ENCODE peak calls at places on chromosome 6, in nine cellular contexts. L, I, W, F, K, A, X, O and P are unnamed samples.

GRCh38 chr6:34240329-34241248 is 3.9 kb downstream of the HMGA1 start:
- DNase-seq in L (no peak), I (no peak), W (no peak), F (no peak), K (peak; percentile 56), A (no peak), X (no peak), O (no peak), P (peak; percentile 72)

GRCh38 chr6:161486903-161487531 is 213.2 kb upstream of the AGPAT4 start:
- DNase-seq in L (no peak), I (no peak), W (no peak), F (no peak), K (no peak), A (no peak), X (no peak), O (no peak), P (no peak)

GRCh38 chr6:11392778-11393507 is 144.6 kb upstream of the TMEM170B start:
- DNase-seq in L (peak; percentile 53), I (peak; percentile 79), W (no peak), F (no peak), K (no peak), A (no peak), X (no peak), O (no peak), P (no peak)

GRCh38 chr6:131063764-131064272 is 773 bp upstream of the EPB41L2 start:
- DNase-seq in L (no peak), I (no peak), W (no peak), F (no peak), K (no peak), A (no peak), X (no peak), O (no peak), P (no peak)

GRCh38 chr6:119395192-119395591 is 45.6 kb upstream of the MAN1A1 start:
- DNase-seq in L (no peak), I (no peak), W (no peak), F (no peak), K (no peak), A (no peak), X (no peak), O (no peak), P (no peak)

GRCh38 chr6:163711615-163712568 is 297.4 kb downstream of the QKI start:
- DNase-seq in L (no peak), I (peak; percentile 81), W (no peak), F (no peak), K (peak; percentile 51), A (no peak), X (peak; percentile 36), O (no peak), P (peak; percentile 90)

GRCh38 chr6:13217206-13217905 is 111.0 kb downstream of the TBC1D7 start:
- DNase-seq in L (no peak), I (no peak), W (no peak), F (no peak), K (no peak), A (no peak), X (no peak), O (no peak), P (no peak)

GRCh38 chr6:80541186-80541585 is 434.7 kb downstream of the BCKDHB start:
- DNase-seq in L (no peak), I (no peak), W (no peak), F (no peak), K (no peak), A (no peak), X (no peak), O (peak; percentile 69), P (no peak)

GRCh38 chr6:52937908-52938307 is 28.4 kb upstream of the GSTA3 start:
- DNase-seq in L (no peak), I (no peak), W (no peak), F (no peak), K (no peak), A (no peak), X (no peak), O (no peak), P (no peak)

GRCh38 chr6:155709262-155709661 is 253.6 kb upstream of the NOX3 start:
- DNase-seq in L (no peak), I (no peak), W (no peak), F (no peak), K (peak; percentile 46), A (no peak), X (no peak), O (no peak), P (no peak)

GRCh38 chr6:114101255-114101654 is 130.3 kb upstream of the HDAC2 start:
- DNase-seq in L (no peak), I (no peak), W (no peak), F (no peak), K (no peak), A (no peak), X (no peak), O (no peak), P (no peak)

GRCh38 chr6:1424306-1424927 is 35.0 kb downstream of the FOXF2 start:
- DNase-seq in L (peak; percentile 63), I (peak; percentile 34), W (no peak), F (peak; percentile 33), K (no peak), A (peak; percentile 36), X (peak; percentile 84), O (peak; percentile 60), P (no peak)

GRCh38 chr6:111871725-111872520 is 1.3 kb downstream of the FYN start:
- DNase-seq in L (no peak), I (peak; percentile 71), W (peak; percentile 76), F (no peak), K (peak; percentile 11), A (no peak), X (peak; percentile 70), O (no peak), P (peak; percentile 80)

GRCh38 chr6:134626589-134626988 is 308.7 kb upstream of the SGK1 start:
- DNase-seq in L (no peak), I (no peak), W (no peak), F (no peak), K (no peak), A (no peak), X (no peak), O (no peak), P (no peak)

GRCh38 chr6:45566882-45567281 is 189.1 kb upstream of the SUPT3H start:
- DNase-seq in L (no peak), I (no peak), W (no peak), F (no peak), K (no peak), A (no peak), X (peak; percentile 53), O (peak; percentile 63), P (no peak)

GRCh38 chr6:11650297-11650696 is 112.7 kb downstream of the TMEM170B start:
- DNase-seq in L (no peak), I (no peak), W (no peak), F (no peak), K (no peak), A (no peak), X (peak; percentile 90), O (no peak), P (no peak)

GRCh38 chr6:20952605-20953004 is 418.3 kb downstream of the CDKAL1 start:
- DNase-seq in L (no peak), I (no peak), W (no peak), F (no peak), K (no peak), A (no peak), X (no peak), O (peak; percentile 60), P (no peak)

GRCh38 chr6:12064125-12064524 is 52.0 kb downstream of the HIVEP1 start:
- DNase-seq in L (no peak), I (no peak), W (no peak), F (no peak), K (no peak), A (no peak), X (no peak), O (no peak), P (no peak)

GRCh38 chr6:121932071-121933009 is 467.1 kb upstream of the HSF2 start:
- DNase-seq in L (no peak), I (peak; percentile 62), W (no peak), F (no peak), K (no peak), A (peak; percentile 46), X (peak; percentile 86), O (peak; percentile 61), P (no peak)

GRCh38 chr6:37242429-37243052 is 15.0 kb upstream of the TBC1D22B start:
- DNase-seq in L (no peak), I (no peak), W (peak; percentile 72), F (peak; percentile 36), K (no peak), A (peak; percentile 92), X (no peak), O (peak; percentile 82), P (no peak)
- TF ChIP-seq POLR2AphosphoS5 in L (peak; percentile 23), I (peak; percentile 74), W (no peak), F (peak; percentile 46), K (no peak), A (no peak), X (no peak), O (peak; percentile 38), P (peak; percentile 20)

GRCh38 chr6:147204060-147204785 is at the start of gene STXBP5:
- DNase-seq in L (peak; percentile 66), I (peak; percentile 66), W (peak; percentile 37), F (peak; percentile 42), K (peak; percentile 88), A (no peak), X (peak; percentile 66), O (no peak), P (peak; percentile 91)
- TF ChIP-seq POLR2AphosphoS5 in L (no peak), I (no peak), W (peak; percentile 34), F (no peak), K (peak; percentile 52), A (no peak), X (peak; percentile 25), O (no peak), P (peak; percentile 85)

DNA sequence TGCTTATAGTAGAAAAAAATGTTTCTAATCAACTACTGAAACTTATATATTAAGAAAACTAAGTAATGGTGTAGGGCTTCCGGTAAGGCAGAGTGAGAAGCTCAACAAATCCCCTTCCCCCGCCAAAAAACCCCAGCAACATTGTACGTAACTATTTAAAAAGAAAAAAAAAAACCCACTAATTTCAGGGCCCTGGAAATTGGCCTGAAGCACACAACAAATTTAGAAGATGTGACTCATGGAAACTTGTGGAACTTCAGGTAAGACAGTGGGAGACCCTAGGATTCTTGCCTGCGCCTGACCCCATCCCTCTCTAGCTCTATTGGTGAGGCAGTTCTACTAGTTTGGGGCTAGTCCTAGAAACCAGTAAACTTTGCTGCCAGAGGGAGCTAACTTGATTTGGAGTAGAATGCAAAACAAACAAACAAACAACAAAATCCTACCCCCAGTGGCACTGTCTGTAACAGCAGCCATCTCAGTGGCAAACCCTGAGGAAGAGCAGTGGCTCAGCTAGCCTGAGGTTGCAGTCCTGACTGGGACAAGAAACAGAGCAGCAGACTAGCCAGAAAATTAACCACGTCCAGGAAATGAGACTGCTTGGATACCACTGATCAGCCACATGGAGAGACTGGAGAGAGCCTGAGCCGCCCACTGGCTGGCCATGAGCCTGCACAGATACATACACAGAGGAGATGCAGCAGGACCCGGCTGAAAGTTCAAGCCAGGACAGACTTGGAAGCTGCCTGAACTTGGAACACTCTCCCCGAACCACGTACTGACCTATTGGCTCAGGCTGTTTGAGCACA is 135.1 kb downstream of the TBXT start:
- DNase-seq in L (no peak), I (peak; percentile 30), W (no peak), F (no peak), K (no peak), A (peak; percentile 27), X (peak; percentile 81), O (peak; percentile 47), P (no peak)
- TF ChIP-seq POLR2AphosphoS5 in L (no peak), I (no peak), W (no peak), F (no peak), K (no peak), A (no peak), X (no peak), O (no peak), P (no peak)

DNA sequence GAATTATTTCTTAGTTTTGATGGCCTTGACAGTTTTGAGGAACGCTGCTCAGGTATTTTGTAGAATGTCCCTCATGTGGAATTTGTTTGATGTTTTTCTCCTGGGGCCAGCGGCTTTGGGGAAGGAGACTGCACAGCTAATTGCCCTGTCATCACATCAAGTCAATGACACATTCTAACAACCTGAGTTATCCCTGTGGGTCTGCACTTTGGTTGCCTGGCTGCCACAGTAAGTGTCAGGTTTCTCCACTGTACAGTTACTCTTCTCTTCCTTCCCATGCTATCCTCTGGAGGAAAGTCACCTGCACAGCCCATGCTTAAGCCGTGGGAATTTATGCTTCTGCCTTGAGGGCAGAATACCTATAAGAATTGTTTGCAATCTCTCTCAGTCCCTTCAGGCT is 1.4 kb upstream of the TREML4 start:
- DNase-seq in L (no peak), I (no peak), W (no peak), F (no peak), K (no peak), A (no peak), X (no peak), O (no peak), P (no peak)
- TF ChIP-seq POLR2AphosphoS5 in L (no peak), I (no peak), W (no peak), F (no peak), K (no peak), A (no peak), X (no peak), O (no peak), P (no peak)